ENCODE peak calls at places on chromosomes 3 and 15, in seven cellular contexts. One of them, this sample, is unnamed.

GRCh38 chr3:36907911-36908646 is 36.8 kb downstream of the TRANK1 start:
- DNase-seq in fibroblast of pulmonary artery: peak; percentile 85
- DNase-seq in PC-3: peak; percentile 65
- DNase-seq in PC-9: peak; percentile 52
- DNase-seq in Peyer's patch: peak; percentile 92
- DNase-seq in AG09309: no peak
- DNase-seq in AG04449: no peak
- DNase-seq in this sample: peak; percentile 74

GRCh38 chr3:99545941-99546580 is 92.3 kb upstream of the COL8A1 start:
- DNase-seq in fibroblast of pulmonary artery: peak; percentile 62
- DNase-seq in PC-3: peak; percentile 56
- DNase-seq in PC-9: no peak
- DNase-seq in Peyer's patch: no peak
- DNase-seq in AG09309: no peak
- DNase-seq in AG04449: no peak
- DNase-seq in this sample: peak; percentile 44

GRCh38 chr3:71201939-71202338 is 381.6 kb downstream of the FOXP1 start:
- DNase-seq in fibroblast of pulmonary artery: peak; percentile 64
- DNase-seq in PC-3: peak; percentile 26
- DNase-seq in PC-9: no peak
- DNase-seq in Peyer's patch: peak; percentile 63
- DNase-seq in AG09309: no peak
- DNase-seq in AG04449: no peak
- DNase-seq in this sample: peak; percentile 76

GRCh38 chr15:83118291-83118827 is 10.9 kb downstream of the TM6SF1 start:
- DNase-seq in fibroblast of pulmonary artery: no peak
- DNase-seq in PC-3: no peak
- DNase-seq in PC-9: no peak
- DNase-seq in Peyer's patch: no peak
- DNase-seq in AG09309: no peak
- DNase-seq in AG04449: no peak
- DNase-seq in this sample: no peak

GRCh38 chr3:185405243-185405642 is 42.3 kb downstream of the MAP3K13 start:
- DNase-seq in fibroblast of pulmonary artery: no peak
- DNase-seq in PC-3: no peak
- DNase-seq in PC-9: no peak
- DNase-seq in Peyer's patch: no peak
- DNase-seq in AG09309: no peak
- DNase-seq in AG04449: no peak
- DNase-seq in this sample: no peak

GRCh38 chr15:48352474-48353072 is 21.3 kb downstream of the DUT start:
- DNase-seq in fibroblast of pulmonary artery: peak; percentile 78
- DNase-seq in PC-3: peak; percentile 82
- DNase-seq in PC-9: peak; percentile 61
- DNase-seq in Peyer's patch: peak; percentile 80
- DNase-seq in AG09309: no peak
- DNase-seq in AG04449: no peak
- DNase-seq in this sample: peak; percentile 80

GRCh38 chr3:87390821-87391220 is 114.4 kb upstream of the POU1F1 start:
- DNase-seq in fibroblast of pulmonary artery: no peak
- DNase-seq in PC-3: no peak
- DNase-seq in PC-9: no peak
- DNase-seq in Peyer's patch: no peak
- DNase-seq in AG09309: no peak
- DNase-seq in AG04449: no peak
- DNase-seq in this sample: no peak

GRCh38 chr3:172658344-172659245 is 52.3 kb downstream of the NCEH1 start:
- DNase-seq in fibroblast of pulmonary artery: peak; percentile 100
- DNase-seq in PC-3: peak; percentile 85
- DNase-seq in PC-9: peak; percentile 97
- DNase-seq in Peyer's patch: no peak
- DNase-seq in AG09309: peak; percentile 73
- DNase-seq in AG04449: peak; percentile 87
- DNase-seq in this sample: peak; percentile 99

GRCh38 chr15:72168833-72169232 is 28.8 kb downstream of the GRAMD2A start:
- DNase-seq in fibroblast of pulmonary artery: no peak
- DNase-seq in PC-3: no peak
- DNase-seq in PC-9: no peak
- DNase-seq in Peyer's patch: no peak
- DNase-seq in AG09309: no peak
- DNase-seq in AG04449: no peak
- DNase-seq in this sample: no peak

GRCh38 chr15:43274136-43274535 is 7.4 kb upstream of the TGM5 start:
- DNase-seq in fibroblast of pulmonary artery: no peak
- DNase-seq in PC-3: peak; percentile 83
- DNase-seq in PC-9: peak; percentile 81
- DNase-seq in Peyer's patch: no peak
- DNase-seq in AG09309: no peak
- DNase-seq in AG04449: no peak
- DNase-seq in this sample: no peak

GRCh38 chr15:89845305-89845893 is 30.7 kb upstream of the ANPEP start:
- DNase-seq in fibroblast of pulmonary artery: peak; percentile 92
- DNase-seq in PC-3: peak; percentile 96
- DNase-seq in PC-9: peak; percentile 87
- DNase-seq in Peyer's patch: peak; percentile 72
- DNase-seq in AG09309: peak; percentile 61
- DNase-seq in AG04449: peak; percentile 68
- DNase-seq in this sample: peak; percentile 91

GRCh38 chr15:68589783-68590710 is 11.3 kb downstream of the CORO2B start:
- DNase-seq in fibroblast of pulmonary artery: no peak
- DNase-seq in PC-3: no peak
- DNase-seq in PC-9: no peak
- DNase-seq in Peyer's patch: no peak
- DNase-seq in AG09309: no peak
- DNase-seq in AG04449: no peak
- DNase-seq in this sample: no peak

GRCh38 chr3:123070471-123070870 is 3.6 kb downstream of the PDIA5 start:
- DNase-seq in fibroblast of pulmonary artery: no peak
- DNase-seq in PC-3: no peak
- DNase-seq in PC-9: no peak
- DNase-seq in Peyer's patch: no peak
- DNase-seq in AG09309: no peak
- DNase-seq in AG04449: no peak
- DNase-seq in this sample: no peak

GRCh38 chr3:32239638-32240550 is 1.4 kb downstream of the CMTM8 start:
- DNase-seq in fibroblast of pulmonary artery: peak; percentile 46
- DNase-seq in PC-3: peak; percentile 67
- DNase-seq in PC-9: peak; percentile 47
- DNase-seq in Peyer's patch: peak; percentile 55
- DNase-seq in AG09309: no peak
- DNase-seq in AG04449: no peak
- DNase-seq in this sample: peak; percentile 38

GRCh38 chr3:114974387-114974786 is 172.7 kb downstream of the ZBTB20 start:
- DNase-seq in fibroblast of pulmonary artery: no peak
- DNase-seq in PC-3: no peak
- DNase-seq in PC-9: no peak
- DNase-seq in Peyer's patch: no peak
- DNase-seq in AG09309: no peak
- DNase-seq in AG04449: no peak
- DNase-seq in this sample: no peak

GRCh38 chr15:100372695-100373036 is 30.9 kb upstream of the ADAMTS17 start:
- DNase-seq in fibroblast of pulmonary artery: no peak
- DNase-seq in PC-3: no peak
- DNase-seq in PC-9: no peak
- DNase-seq in Peyer's patch: no peak
- DNase-seq in AG09309: no peak
- DNase-seq in AG04449: no peak
- DNase-seq in this sample: no peak

GRCh38 chr3:43759297-43759782 is 68.6 kb downstream of the ABHD5 start:
- DNase-seq in fibroblast of pulmonary artery: peak; percentile 57
- DNase-seq in PC-3: peak; percentile 83
- DNase-seq in PC-9: peak; percentile 52
- DNase-seq in Peyer's patch: no peak
- DNase-seq in AG09309: no peak
- DNase-seq in AG04449: peak; percentile 36
- DNase-seq in this sample: peak; percentile 79

GRCh38 chr3:12265558-12265957 is 23.3 kb upstream of the PPARG start:
- DNase-seq in fibroblast of pulmonary artery: no peak
- DNase-seq in PC-3: no peak
- DNase-seq in PC-9: no peak
- DNase-seq in Peyer's patch: no peak
- DNase-seq in AG09309: no peak
- DNase-seq in AG04449: no peak
- DNase-seq in this sample: no peak

GRCh38 chr3:111285691-111286090 is 214.1 kb downstream of the NECTIN3 start:
- DNase-seq in fibroblast of pulmonary artery: no peak
- DNase-seq in PC-3: no peak
- DNase-seq in PC-9: no peak
- DNase-seq in Peyer's patch: no peak
- DNase-seq in AG09309: no peak
- DNase-seq in AG04449: no peak
- DNase-seq in this sample: no peak

GRCh38 chr15:66842710-66843441 is 140.8 kb downstream of the SMAD6 start:
- DNase-seq in fibroblast of pulmonary artery: peak; percentile 76
- DNase-seq in PC-3: peak; percentile 35
- DNase-seq in PC-9: no peak
- DNase-seq in Peyer's patch: peak; percentile 88
- DNase-seq in AG09309: no peak
- DNase-seq in AG04449: no peak
- DNase-seq in this sample: peak; percentile 60

GRCh38 chr3:143885803-143886427 is 37.6 kb upstream of the SLC9A9 start:
- DNase-seq in fibroblast of pulmonary artery: peak; percentile 63
- DNase-seq in PC-3: peak; percentile 53
- DNase-seq in PC-9: no peak
- DNase-seq in Peyer's patch: no peak
- DNase-seq in AG09309: no peak
- DNase-seq in AG04449: no peak
- DNase-seq in this sample: peak; percentile 51

DNA sequence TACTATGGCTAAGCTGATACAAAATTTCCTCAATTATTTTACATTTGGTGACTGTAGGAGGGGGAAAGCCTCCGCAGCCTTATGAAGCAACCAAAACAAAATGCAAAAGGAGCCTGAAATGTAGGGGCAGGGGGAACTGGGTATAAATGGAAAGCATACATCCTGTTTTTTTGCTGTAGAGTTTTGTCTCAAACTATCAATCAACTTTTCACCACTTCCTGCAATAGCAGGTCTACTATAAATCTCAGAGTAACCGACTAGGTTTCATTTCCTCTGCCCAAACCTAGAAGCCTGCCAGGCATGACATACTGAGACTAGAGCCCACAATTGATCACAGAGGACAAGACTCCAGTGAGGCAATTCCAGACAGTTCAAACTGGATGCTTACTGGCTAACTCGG is 91.3 kb downstream of the SHQ1 start:
- DNase-seq in fibroblast of pulmonary artery: no peak
- DNase-seq in PC-3: no peak
- DNase-seq in PC-9: no peak
- DNase-seq in Peyer's patch: peak; percentile 67
- DNase-seq in AG09309: no peak
- DNase-seq in AG04449: no peak
- DNase-seq in this sample: no peak
- TF ChIP-seq CTCF in fibroblast of pulmonary artery: no peak
- TF ChIP-seq CTCF in PC-3: no peak
- TF ChIP-seq CTCF in PC-9: no peak
- TF ChIP-seq CTCF in Peyer's patch: no peak
- TF ChIP-seq CTCF in AG09309: no peak
- TF ChIP-seq CTCF in AG04449: no peak
- TF ChIP-seq CTCF in this sample: no peak

GRCh38 chr15:40162552-40162951 is 1.7 kb downstream of the BUB1B start:
- DNase-seq in fibroblast of pulmonary artery: no peak
- DNase-seq in PC-3: no peak
- DNase-seq in PC-9: no peak
- DNase-seq in Peyer's patch: no peak
- DNase-seq in AG09309: no peak
- DNase-seq in AG04449: no peak
- DNase-seq in this sample: no peak
- H3K4me3 ChIP-seq in fibroblast of pulmonary artery: peak overlapping the region; percentile 96
- H3K4me3 ChIP-seq in PC-3: peak overlapping the region; percentile 83
- H3K4me3 ChIP-seq in PC-9: peak overlapping the region; percentile 67
- H3K4me3 ChIP-seq in Peyer's patch: no peak overlapping the region
- H3K4me3 ChIP-seq in AG09309: no peak overlapping the region
- H3K4me3 ChIP-seq in AG04449: peak overlapping the region; percentile 94
- H3K4me3 ChIP-seq in this sample: peak overlapping the region; percentile 91

DNA sequence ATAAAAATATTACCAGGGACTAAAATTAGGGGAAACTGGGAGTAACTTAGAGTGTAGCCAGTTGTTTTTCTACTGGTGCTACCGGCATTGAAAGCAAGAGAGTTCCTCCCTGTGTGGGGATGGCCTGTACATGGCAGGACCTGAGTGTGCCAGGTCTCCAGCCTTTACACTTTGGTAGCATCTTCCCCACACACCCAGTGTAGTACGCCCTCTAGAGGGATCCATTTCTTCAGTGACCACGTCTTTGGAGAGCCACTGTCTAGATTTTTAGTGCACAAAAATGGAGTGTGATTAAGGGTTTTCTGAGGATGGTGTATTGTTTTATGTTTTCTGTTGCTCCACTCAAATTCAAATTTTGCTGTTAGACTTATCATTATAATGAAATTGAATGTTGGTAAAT is 507.0 kb upstream of the TPRG1 start:
- DNase-seq in fibroblast of pulmonary artery: no peak
- DNase-seq in PC-3: peak; percentile 71
- DNase-seq in PC-9: no peak
- DNase-seq in Peyer's patch: peak; percentile 52
- DNase-seq in AG09309: no peak
- DNase-seq in AG04449: no peak
- DNase-seq in this sample: peak; percentile 45
- TF ChIP-seq CTCF in fibroblast of pulmonary artery: peak; percentile 27
- TF ChIP-seq CTCF in PC-3: peak; percentile 75
- TF ChIP-seq CTCF in PC-9: peak; percentile 38
- TF ChIP-seq CTCF in Peyer's patch: peak; percentile 25
- TF ChIP-seq CTCF in AG09309: peak; percentile 9
- TF ChIP-seq CTCF in AG04449: no peak
- TF ChIP-seq CTCF in this sample: peak; percentile 38

DNA sequence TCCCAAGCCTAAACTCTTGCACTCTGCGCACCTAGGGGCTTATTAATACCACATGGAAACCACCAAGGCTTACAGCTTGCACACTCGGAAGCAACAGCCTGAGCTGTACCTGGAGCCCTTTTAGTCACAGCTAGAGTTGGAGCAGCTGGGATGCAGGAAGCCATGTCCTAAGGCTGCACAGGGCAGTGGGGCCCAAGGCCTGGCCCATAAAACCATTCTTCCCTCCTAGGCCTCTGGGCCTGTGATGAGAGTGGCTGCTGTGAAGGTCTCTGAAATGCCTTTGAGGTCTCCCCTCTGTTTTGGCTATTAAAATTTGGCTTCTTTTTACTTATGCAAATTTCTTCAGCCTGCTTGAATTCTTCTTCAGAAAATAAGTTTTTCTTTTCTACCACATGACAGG is 383.9 kb upstream of the UBE2E2 start:
- DNase-seq in fibroblast of pulmonary artery: no peak
- DNase-seq in PC-3: no peak
- DNase-seq in PC-9: no peak
- DNase-seq in Peyer's patch: no peak
- DNase-seq in AG09309: no peak
- DNase-seq in AG04449: no peak
- DNase-seq in this sample: no peak
- H3K4me3 ChIP-seq in fibroblast of pulmonary artery: no peak overlapping the region
- H3K4me3 ChIP-seq in PC-3: no peak overlapping the region
- H3K4me3 ChIP-seq in PC-9: no peak overlapping the region
- H3K4me3 ChIP-seq in Peyer's patch: no peak overlapping the region
- H3K4me3 ChIP-seq in AG09309: no peak overlapping the region
- H3K4me3 ChIP-seq in AG04449: no peak overlapping the region
- H3K4me3 ChIP-seq in this sample: no peak overlapping the region

This sample was measured in fibroblast of mammary gland.